ENCODE peak calls at places on chromosome 1, in four cellular contexts. F is K562, Z is HCT116, P is HepG2. J is an unnamed sample.

GRCh38 chr1:45155957-45156356 is 50.4 kb downstream of the ZSWIM5 start:
- DNase-seq in F (no peak), Z (no peak), P (no peak), J (no peak)

GRCh38 chr1:26728645-26729044 is 32.8 kb downstream of the ARID1A start:
- DNase-seq in F (no peak), Z (no peak), P (no peak), J (no peak)

GRCh38 chr1:53765656-53766055 is 26.7 kb upstream of the GLIS1 start:
- DNase-seq in F (no peak), Z (no peak), P (no peak), J (no peak)

GRCh38 chr1:67771152-67771551 is 62.1 kb downstream of the GNG12 start:
- DNase-seq in F (peak), Z (no peak), P (no peak), J (no peak)

GRCh38 chr1:7940745-7941436 is at the start of gene TNFRSF9:
- DNase-seq in F (peak), Z (no peak), P (no peak), J (no peak)

GRCh38 chr1:200172311-200172710 is 144.8 kb downstream of the NR5A2 start:
- DNase-seq in F (no peak), Z (no peak), P (no peak), J (peak)

GRCh38 chr1:230548997-230549396 is 93.3 kb upstream of the COG2 start:
- DNase-seq in F (no peak), Z (no peak), P (no peak), J (no peak)

GRCh38 chr1:218250492-218250891 is 34.6 kb upstream of the RRP15 start:
- DNase-seq in F (peak), Z (no peak), P (no peak), J (no peak)

GRCh38 chr1:59885160-59885832 is 41.3 kb downstream of the CYP2J2 start:
- DNase-seq in F (no peak), Z (no peak), P (no peak), J (no peak)

GRCh38 chr1:47229884-47230691 is 1.9 kb downstream of the TAL1 start:
- DNase-seq in F (no peak), Z (no peak), P (no peak), J (no peak)

GRCh38 chr1:62318756-62319544 is at the start of gene KANK4:
- DNase-seq in F (no peak), Z (no peak), P (peak), J (no peak)

GRCh38 chr1:229887043-229887822 is 179.8 kb upstream of the GALNT2 start:
- DNase-seq in F (no peak), Z (no peak), P (no peak), J (no peak)

DNA sequence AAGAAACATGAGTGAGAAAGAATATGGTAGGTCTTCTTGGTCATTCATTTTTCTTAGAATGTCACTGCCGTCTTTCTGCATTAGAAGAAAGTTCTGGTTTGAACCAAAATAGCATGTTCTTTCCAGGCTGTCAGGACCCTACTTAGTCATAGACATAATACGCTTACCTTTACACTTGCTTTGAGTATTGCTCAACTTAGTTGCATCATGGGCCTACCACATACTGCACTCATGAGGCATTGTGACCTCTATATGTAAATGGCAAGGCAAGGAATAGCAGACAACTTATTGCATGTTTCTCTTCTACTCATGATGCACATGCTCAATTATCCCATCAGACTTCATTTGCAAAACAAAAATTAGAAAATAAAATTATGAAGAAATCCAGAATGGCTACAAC is 415.0 kb downstream of the HLX start:
- DNase-seq in F (no peak), Z (no peak), P (no peak), J (no peak)
- TF ChIP-seq TCF7L2 in F (no peak), Z (no peak), P (no peak), J (no peak)

DNA sequence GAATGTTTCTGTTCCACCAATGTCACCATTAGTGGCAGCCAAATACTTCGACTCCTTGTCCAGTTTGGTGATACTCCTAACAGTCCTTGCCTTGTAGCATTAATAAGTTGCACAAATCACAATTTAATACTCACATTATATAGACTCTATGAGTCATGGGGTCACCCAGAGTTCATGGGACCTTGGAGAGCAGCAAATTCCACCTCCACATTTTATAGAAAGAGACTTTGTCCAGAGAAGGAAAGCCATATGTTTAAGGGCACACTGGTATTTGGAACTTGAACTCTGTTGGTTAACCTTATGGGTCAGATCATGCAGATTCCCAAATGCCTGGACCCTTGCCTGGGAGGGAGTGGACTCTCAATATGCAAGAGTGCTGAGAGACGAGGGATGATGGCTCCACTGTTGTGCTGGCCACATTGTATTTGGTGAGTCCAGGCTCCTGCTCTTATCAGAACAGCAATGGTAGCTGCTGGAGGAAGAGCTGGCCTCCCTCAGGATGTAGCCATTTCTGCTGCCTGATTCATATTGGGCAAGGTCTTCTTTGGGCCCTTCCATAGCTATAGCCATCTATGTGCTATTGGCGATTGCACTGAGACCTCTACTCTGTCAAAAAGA is 30.6 kb downstream of the DNAJC6 start:
- DNase-seq in F (peak), Z (no peak), P (peak), J (no peak)
- TF ChIP-seq TCF7L2 in F (no peak), Z (no peak), P (no peak), J (no peak)

GRCh38 chr1:99481391-99481996 is 164.4 kb upstream of the PALMD start:
- DNase-seq in F (peak), Z (peak), P (peak), J (no peak)
- TF ChIP-seq TCF7L2 in F (no peak), Z (no peak), P (no peak), J (no peak)

DNA sequence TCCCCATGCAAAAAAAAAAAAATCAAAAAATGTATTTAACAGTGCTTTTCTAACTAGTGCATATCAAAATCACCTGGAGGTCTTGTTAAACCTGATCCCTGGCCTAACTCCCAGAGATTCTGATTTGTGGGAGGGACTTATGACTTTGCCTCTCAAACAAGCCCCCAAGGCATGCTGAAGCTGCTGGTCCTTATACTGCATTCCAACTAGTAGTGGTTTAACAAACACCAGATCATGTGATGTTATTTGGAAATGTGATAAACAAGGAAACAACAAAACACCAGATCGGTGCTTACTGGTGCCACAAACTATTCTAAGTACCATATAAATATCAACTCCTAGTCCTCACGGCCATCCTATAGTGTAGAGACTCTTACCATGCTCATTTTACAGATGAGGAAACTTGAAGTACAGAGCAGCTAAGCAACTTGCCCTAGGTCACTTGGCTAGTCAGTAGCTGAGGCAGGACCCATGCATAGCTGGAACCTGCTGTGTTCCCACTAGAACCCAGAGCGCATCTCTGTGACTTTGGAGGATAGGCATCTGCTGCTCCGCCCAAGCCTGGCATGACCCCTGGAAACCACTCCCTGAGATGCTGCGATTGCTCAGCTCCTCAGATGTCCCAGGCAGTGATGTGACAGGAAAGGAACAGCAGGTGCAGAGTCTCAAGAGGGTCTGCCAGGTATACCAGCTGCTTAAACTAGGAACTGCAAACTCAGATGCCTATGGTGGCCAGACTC is 38.1 kb downstream of the SOX13 start:
- DNase-seq in F (no peak), Z (no peak), P (no peak), J (no peak)
- TF ChIP-seq TCF7L2 in F (no peak), Z (no peak), P (no peak), J (no peak)

GRCh38 chr1:158939180-158939579 is 7.8 kb downstream of the PYHIN1 start:
- DNase-seq in F (peak), Z (no peak), P (no peak), J (no peak)

GRCh38 chr1:158945061-158945460 is 13.7 kb downstream of the PYHIN1 start:
- DNase-seq in F (no peak), Z (no peak), P (no peak), J (no peak)

GRCh38 chr1:158941317-158941716 is 10.0 kb downstream of the PYHIN1 start:
- DNase-seq in F (no peak), Z (no peak), P (no peak), J (no peak)

GRCh38 chr1:158943059-158943458 is 11.7 kb downstream of the PYHIN1 start:
- DNase-seq in F (no peak), Z (no peak), P (no peak), J (no peak)

GRCh38 chr1:158942490-158942889 is 11.1 kb downstream of the PYHIN1 start:
- DNase-seq in F (no peak), Z (no peak), P (no peak), J (no peak)
- TF ChIP-seq TCF7L2 in F (no peak), Z (no peak), P (no peak), J (no peak)

J was measured in Panc1.